ENCODE peak calls at places on chromosomes 13 and 19, in ten cellular contexts. O is body of pancreas; Q is H9; N is HepG2; V is GM23338; K is left lung; J is left ventricle myocardium inferior; R is spleen; E is RWPE1; X is CD8-positive, alpha-beta memory T cell. H is an unnamed sample.

GRCh38 chr19:43532571-43532961 is 422 bp upstream of the ZNF575 start:
- DNase-seq in R (peak; percentile 87), E (peak; percentile 25), J (no peak), O (no peak), V (no peak), X (no peak), K (peak; percentile 75), Q (peak; percentile 48), N (no peak), H (peak; percentile 69)

GRCh38 chr19:15640904-15641597 is 354 bp downstream of the CYP4F3 start:
- DNase-seq in K (no peak), O (no peak), E (no peak), J (no peak), X (no peak), R (no peak), N (peak; percentile 87), V (no peak), Q (no peak), H (no peak)

GRCh38 chr13:100490692-100491091 is 97.9 kb downstream of the GGACT start:
- DNase-seq in R (no peak), O (no peak), V (peak; percentile 93), J (no peak), K (peak; percentile 45), Q (peak; percentile 89), N (no peak), X (no peak), E (no peak), H (no peak)

GRCh38 chr13:22169473-22169872 is 498.6 kb downstream of the FGF9 start:
- DNase-seq in E (no peak), K (no peak), N (no peak), O (no peak), R (no peak), Q (no peak), J (no peak), V (no peak), X (no peak), H (no peak)

GRCh38 chr13:108572782-108573211 is 56.6 kb upstream of the MYO16 start:
- DNase-seq in V (no peak), N (no peak), J (no peak), R (no peak), Q (no peak), O (no peak), K (no peak), E (no peak), X (no peak), H (no peak)

GRCh38 chr13:20489185-20489820 is 36.4 kb downstream of the CRYL1 start:
- DNase-seq in R (no peak), K (no peak), E (peak; percentile 41), X (no peak), J (no peak), N (no peak), O (no peak), Q (no peak), V (no peak), H (peak; percentile 36)

GRCh38 chr19:7515471-7516226 is at the start of gene ZNF358:
- DNase-seq in E (peak; percentile 63), N (peak; percentile 31), O (peak; percentile 73), K (peak; percentile 68), J (peak; percentile 85), Q (peak; percentile 84), X (no peak), V (peak; percentile 93), R (peak; percentile 90), H (peak; percentile 84)

GRCh38 chr19:4823577-4823976 is 7.9 kb downstream of the TICAM1 start:
- DNase-seq in V (no peak), O (no peak), Q (no peak), E (no peak), R (no peak), N (no peak), X (no peak), K (no peak), J (no peak), H (no peak)

GRCh38 chr19:52993342-52994178 is 20.2 kb upstream of the ERVV-1 start:
- DNase-seq in E (peak; percentile 62), V (peak; percentile 92), N (no peak), O (peak; percentile 84), R (peak; percentile 88), J (peak; percentile 75), X (peak; percentile 80), K (peak; percentile 82), Q (peak; percentile 81), H (peak; percentile 79)

GRCh38 chr19:16325161-16325527 is 518 bp downstream of the KLF2 start:
- DNase-seq in X (no peak), N (no peak), E (no peak), V (peak; percentile 71), K (peak; percentile 53), O (peak; percentile 47), J (peak; percentile 59), Q (peak; percentile 46), R (peak; percentile 92), H (no peak)

GRCh38 chr13:53340505-53341143 is 312.0 kb downstream of the OLFM4 start:
- DNase-seq in E (no peak), R (no peak), Q (no peak), J (no peak), V (no peak), O (no peak), N (no peak), X (no peak), K (no peak), H (no peak)

GRCh38 chr13:45456196-45456972 is 8.4 kb upstream of the COG3 start:
- DNase-seq in J (no peak), X (no peak), E (peak; percentile 66), Q (no peak), V (no peak), O (no peak), N (no peak), R (no peak), K (no peak), H (no peak)

GRCh38 chr13:94778986-94779385 is 66.6 kb upstream of the SOX21 start:
- DNase-seq in X (no peak), Q (no peak), E (no peak), V (no peak), R (no peak), K (no peak), O (no peak), N (no peak), J (no peak), H (no peak)

GRCh38 chr13:71339010-71339409 is 528.0 kb downstream of the DACH1 start:
- DNase-seq in R (no peak), Q (no peak), O (no peak), K (no peak), V (no peak), X (no peak), N (no peak), E (no peak), J (no peak), H (no peak)

GRCh38 chr13:38213307-38213706 is 136.3 kb upstream of the UFM1 start:
- DNase-seq in E (peak; percentile 8), X (no peak), V (no peak), R (no peak), J (no peak), Q (no peak), O (no peak), K (no peak), N (no peak), H (no peak)
- H3K27ac ChIP-seq in E (no peak overlapping the region), X (no peak overlapping the region), V (no peak overlapping the region), R (no peak overlapping the region), J (no peak overlapping the region), Q (no peak overlapping the region), O (no peak overlapping the region), K (no peak overlapping the region), N (no peak overlapping the region), H (no peak overlapping the region)

GRCh38 chr13:98856983-98857382 is 104.5 kb upstream of the SLC15A1 start:
- DNase-seq in J (no peak), N (no peak), X (no peak), O (peak; percentile 28), K (no peak), E (no peak), Q (no peak), R (no peak), V (no peak), H (peak; percentile 46)
- H3K27ac ChIP-seq in J (no peak overlapping the region), N (no peak overlapping the region), X (no peak overlapping the region), O (no peak overlapping the region), K (no peak overlapping the region), E (peak overlapping the region; percentile 16), Q (no peak overlapping the region), R (no peak overlapping the region), V (no peak overlapping the region), H (peak overlapping the region; percentile 18)

DNA sequence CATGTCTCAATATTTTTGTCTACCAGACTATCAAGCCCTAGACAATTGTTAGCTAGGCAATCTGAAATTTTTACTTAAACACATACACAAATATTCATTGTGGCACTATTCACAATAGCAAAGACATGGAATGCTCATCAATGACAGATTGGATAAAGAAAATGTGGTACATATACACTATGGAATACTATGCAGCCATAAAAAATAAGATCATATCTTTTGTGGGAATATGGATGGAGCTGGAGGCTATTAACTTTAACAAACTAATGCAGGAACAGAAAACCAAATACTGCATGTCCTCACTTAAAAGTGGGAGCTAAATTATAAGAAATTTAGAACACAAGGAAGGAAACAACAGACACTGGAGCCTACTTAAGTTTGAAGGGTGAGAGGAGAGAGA is 288.6 kb upstream of the MIR17HG start:
- DNase-seq in V (no peak), K (no peak), X (no peak), Q (no peak), O (no peak), R (no peak), E (no peak), J (no peak), N (no peak), H (no peak)
- H3K27ac ChIP-seq in V (no peak overlapping the region), K (no peak overlapping the region), X (no peak overlapping the region), Q (no peak overlapping the region), O (no peak overlapping the region), R (no peak overlapping the region), E (no peak overlapping the region), J (no peak overlapping the region), N (no peak overlapping the region), H (no peak overlapping the region)

GRCh38 chr13:30861836-30862467 is 44.1 kb upstream of the MEDAG start:
- DNase-seq in X (no peak), Q (no peak), E (no peak), K (no peak), R (no peak), N (no peak), O (no peak), V (no peak), J (no peak), H (no peak)

GRCh38 chr13:30862707-30863106 is 43.4 kb upstream of the MEDAG start:
- DNase-seq in J (peak; percentile 46), O (peak; percentile 37), R (no peak), K (no peak), Q (no peak), E (no peak), N (no peak), V (peak; percentile 30), X (no peak), H (peak; percentile 63)

GRCh38 chr13:30864352-30865130 is 41.5 kb upstream of the MEDAG start:
- DNase-seq in V (peak; percentile 30), X (no peak), K (no peak), R (no peak), Q (no peak), E (no peak), N (no peak), J (no peak), O (no peak), H (no peak)

GRCh38 chr13:30863796-30864195 is 42.3 kb upstream of the MEDAG start:
- DNase-seq in V (peak; percentile 85), O (no peak), Q (peak; percentile 45), N (no peak), E (no peak), X (no peak), R (no peak), J (no peak), K (no peak), H (no peak)

DNA sequence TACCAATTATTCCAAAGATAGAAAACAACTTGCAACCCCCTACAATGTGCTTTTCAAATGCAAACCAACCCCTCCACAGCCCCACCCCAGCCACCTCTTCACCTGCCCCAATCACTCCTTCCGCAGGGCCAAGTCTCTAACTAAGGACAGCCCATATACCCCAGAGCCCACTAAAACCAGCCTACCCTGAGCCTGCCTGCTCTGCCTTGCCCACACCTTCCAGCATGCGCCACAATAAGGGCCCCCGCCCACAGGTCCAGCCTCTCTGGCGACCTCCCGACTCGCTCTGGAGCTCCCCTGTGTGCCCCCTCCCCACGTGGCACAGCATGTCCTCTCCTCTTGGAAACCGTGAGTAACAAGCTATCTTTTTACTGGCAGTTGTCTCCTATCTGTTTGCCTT is 42.8 kb upstream of the MEDAG start:
- DNase-seq in X (no peak), E (no peak), K (no peak), Q (peak; percentile 91), N (no peak), J (no peak), V (peak; percentile 83), O (no peak), R (no peak), H (no peak)
- H3K27ac ChIP-seq in X (no peak overlapping the region), E (no peak overlapping the region), K (no peak overlapping the region), Q (peak overlapping the region; percentile 84), N (no peak overlapping the region), J (no peak overlapping the region), V (peak overlapping the region; percentile 92), O (no peak overlapping the region), R (no peak overlapping the region), H (no peak overlapping the region)

H was measured in adrenal gland.